ENCODE peak calls at places on chromosome 19, in ten cellular contexts. M is hepatocyte; F is BE2C; R is fibroblast of the aortic adventitia; J is adipocyte; W is iPS DF 6.9; O is left ventricle myocardium inferior; Y is cardiac fibroblast; L is CD4-positive, alpha-beta memory T cell; E is IMR-90. G is an unnamed sample.
A peak's percentile ranks its signal among the peaks of the same experiment; 100 is the strongest.

GRCh38 chr19:58054792-58055482 is 4.1 kb upstream of the ZNF135 start:
- DNase-seq in M (no peak), F (no peak), R (no peak), J (peak; percentile 15), W (no peak), O (peak; percentile 51), Y (peak; percentile 29), L (no peak), E (peak; percentile 2), G (no peak)

GRCh38 chr19:12722566-12723382 is 958 bp downstream of the TNPO2 start:
- DNase-seq in M (peak; percentile 100), F (peak; percentile 98), R (peak; percentile 100), J (peak; percentile 100), W (peak; percentile 99), O (peak; percentile 96), Y (peak; percentile 100), L (peak; percentile 95), E (peak; percentile 99), G (peak; percentile 99)

GRCh38 chr19:7980168-7980567 is 25.3 kb downstream of the ELAVL1 start:
- DNase-seq in M (no peak), F (no peak), R (no peak), J (no peak), W (no peak), O (no peak), Y (no peak), L (no peak), E (no peak), G (no peak)

GRCh38 chr19:2555422-2556220 is 79.7 kb downstream of the GADD45B start:
- DNase-seq in M (no peak), F (no peak), R (no peak), J (no peak), W (no peak), O (peak; percentile 11), Y (no peak), L (no peak), E (no peak), G (no peak)

GRCh38 chr19:3508771-3509535 is 2.8 kb downstream of the FZR1 start:
- DNase-seq in M (no peak), F (no peak), R (no peak), J (no peak), W (no peak), O (no peak), Y (no peak), L (no peak), E (peak; percentile 30), G (no peak)

GRCh38 chr19:3851254-3852176 is 17.3 kb downstream of the ZFR2 start:
- DNase-seq in M (no peak), F (no peak), R (peak; percentile 2), J (no peak), W (no peak), O (no peak), Y (peak; percentile 41), L (no peak), E (no peak), G (no peak)

GRCh38 chr19:3136684-3137055 is 837 bp downstream of the GNA15 start:
- DNase-seq in M (no peak), F (no peak), R (no peak), J (no peak), W (no peak), O (no peak), Y (no peak), L (no peak), E (no peak), G (no peak)

GRCh38 chr19:34962945-34963530 is 991 bp downstream of the ZNF792 start:
- DNase-seq in M (no peak), F (peak; percentile 35), R (no peak), J (peak; percentile 3), W (no peak), O (no peak), Y (peak; percentile 32), L (no peak), E (peak; percentile 5), G (no peak)

GRCh38 chr19:17755977-17756670 is 4.8 kb downstream of the FCHO1 start:
- DNase-seq in M (peak; percentile 49), F (peak; percentile 83), R (peak; percentile 37), J (no peak), W (no peak), O (no peak), Y (peak; percentile 47), L (no peak), E (peak; percentile 50), G (peak; percentile 78)

GRCh38 chr19:17753976-17754375 is 2.7 kb downstream of the FCHO1 start:
- DNase-seq in M (no peak), F (no peak), R (no peak), J (no peak), W (no peak), O (no peak), Y (no peak), L (no peak), E (no peak), G (no peak)

GRCh38 chr19:17757125-17757524 is 5.8 kb downstream of the FCHO1 start:
- DNase-seq in M (peak; percentile 51), F (peak; percentile 82), R (peak; percentile 47), J (peak; percentile 64), W (no peak), O (peak; percentile 71), Y (peak; percentile 53), L (no peak), E (peak; percentile 50), G (no peak)

GRCh38 chr19:17754634-17755532 is 3.6 kb downstream of the FCHO1 start:
- DNase-seq in M (no peak), F (no peak), R (no peak), J (no peak), W (no peak), O (no peak), Y (no peak), L (no peak), E (no peak), G (no peak)

DNA sequence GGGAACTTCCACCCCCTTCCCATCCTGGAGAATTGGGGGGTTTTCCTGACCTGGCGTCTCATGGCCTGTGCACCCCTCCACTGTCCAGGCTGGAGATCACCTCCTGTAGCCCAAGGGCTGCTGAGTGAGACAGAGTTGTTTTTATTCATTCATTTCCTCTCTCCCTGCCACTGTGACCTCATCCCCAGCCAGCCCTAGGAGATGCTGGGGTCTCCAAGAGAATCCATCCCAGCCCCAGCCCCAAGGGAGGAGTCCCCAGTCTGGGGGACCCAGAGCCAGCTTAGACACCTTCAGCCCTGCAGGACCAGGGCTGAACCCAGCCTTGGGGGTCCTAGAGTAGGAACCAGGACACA is 4.2 kb downstream of the FCHO1 start:
- DNase-seq in M (no peak), F (no peak), R (no peak), J (no peak), W (no peak), O (no peak), Y (no peak), L (no peak), E (no peak), G (no peak)
- H3K4me3 ChIP-seq in M (no peak overlapping the region), F (no peak overlapping the region), R (no peak overlapping the region), J (no peak overlapping the region), W (no peak overlapping the region), O (no peak overlapping the region), Y (no peak overlapping the region), L (no peak overlapping the region), E (no peak overlapping the region), G (no peak overlapping the region)

GRCh38 chr19:292951-293350 is 1.7 kb upstream of the PLPP2 start:
- DNase-seq in M (no peak), F (no peak), R (no peak), J (no peak), W (no peak), O (no peak), Y (no peak), L (no peak), E (no peak), G (no peak)

GRCh38 chr19:294819-295686 is 3.9 kb upstream of the PLPP2 start:
- DNase-seq in M (peak; percentile 69), F (no peak), R (peak; percentile 31), J (peak; percentile 57), W (no peak), O (no peak), Y (peak; percentile 29), L (peak; percentile 26), E (peak; percentile 12), G (peak; percentile 5)

GRCh38 chr19:295687-296370 is 4.6 kb upstream of the PLPP2 start:
- DNase-seq in M (no peak), F (no peak), R (no peak), J (no peak), W (no peak), O (no peak), Y (no peak), L (no peak), E (no peak), G (no peak)

GRCh38 chr19:293436-294110 is 2.4 kb upstream of the PLPP2 start:
- DNase-seq in M (no peak), F (no peak), R (no peak), J (no peak), W (no peak), O (no peak), Y (no peak), L (no peak), E (no peak), G (no peak)

DNA sequence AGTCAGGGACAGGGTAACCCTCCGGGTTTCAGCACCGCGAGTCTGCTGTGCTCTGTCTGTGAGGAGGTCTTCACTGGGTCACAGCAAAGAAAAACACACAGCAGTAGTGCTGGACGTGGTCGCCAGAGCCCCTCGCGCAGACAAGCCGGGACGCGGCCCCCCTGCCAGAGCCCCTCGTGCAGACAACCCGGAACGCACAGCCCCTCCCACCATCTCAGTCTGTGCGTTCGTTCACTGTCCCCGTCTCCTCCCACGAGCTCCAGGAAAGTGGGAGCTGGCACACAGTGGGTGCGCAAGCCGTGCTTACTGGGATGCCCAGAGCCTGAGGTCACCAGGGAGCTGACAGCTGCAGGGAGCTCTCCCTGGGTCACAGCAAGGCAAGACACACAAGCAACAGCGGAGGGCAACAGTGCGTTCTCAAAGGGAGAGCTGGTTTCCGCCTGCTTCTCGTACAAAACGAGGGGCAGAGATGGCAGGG is 3.2 kb upstream of the PLPP2 start:
- DNase-seq in M (no peak), F (no peak), R (no peak), J (peak; percentile 38), W (no peak), O (no peak), Y (peak; percentile 16), L (no peak), E (peak; percentile 8), G (no peak)
- H3K4me3 ChIP-seq in M (no peak overlapping the region), F (no peak overlapping the region), R (no peak overlapping the region), J (peak overlapping the region; percentile 37), W (no peak overlapping the region), O (peak overlapping the region; percentile 51), Y (no peak overlapping the region), L (no peak overlapping the region), E (no peak overlapping the region), G (no peak overlapping the region)

GRCh38 chr19:18010149-18010548 is 2.2 kb downstream of the ARRDC2 start:
- DNase-seq in M (no peak), F (no peak), R (no peak), J (no peak), W (no peak), O (no peak), Y (no peak), L (no peak), E (no peak), G (no peak)
- H3K4me3 ChIP-seq in M (no peak overlapping the region), F (no peak overlapping the region), R (no peak overlapping the region), J (peak overlapping the region; percentile 85), W (no peak overlapping the region), O (peak overlapping the region; percentile 67), Y (no peak overlapping the region), L (no peak overlapping the region), E (no peak overlapping the region), G (no peak overlapping the region)

DNA sequence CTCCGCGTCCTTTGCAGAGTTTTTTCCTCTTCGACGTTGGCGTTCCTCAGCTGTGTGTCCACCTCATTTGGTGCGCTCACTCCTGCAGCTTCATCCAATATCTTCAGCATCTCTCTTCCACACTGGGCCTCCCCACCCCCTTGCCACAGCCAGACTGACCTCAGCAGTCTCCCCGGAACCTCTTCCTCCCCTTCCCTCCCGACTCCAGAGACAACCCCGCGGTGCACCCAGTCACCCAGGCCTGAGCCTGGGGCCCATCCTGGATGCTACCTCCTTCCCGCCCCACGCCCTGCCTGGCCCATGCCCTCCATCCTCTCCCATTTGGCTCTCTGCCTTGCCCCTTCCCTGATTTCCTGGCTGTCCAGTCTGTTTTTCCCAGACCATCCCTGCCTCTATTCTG is 8.1 kb upstream of the C5AR2 start:
- DNase-seq in M (no peak), F (no peak), R (no peak), J (no peak), W (no peak), O (no peak), Y (no peak), L (no peak), E (no peak), G (no peak)
- H3K4me3 ChIP-seq in M (no peak overlapping the region), F (no peak overlapping the region), R (no peak overlapping the region), J (no peak overlapping the region), W (no peak overlapping the region), O (peak overlapping the region; percentile 14), Y (no peak overlapping the region), L (no peak overlapping the region), E (no peak overlapping the region), G (no peak overlapping the region)